ENCODE peak calls at places on chromosomes 16 and 17, in nine cellular contexts. H, J, G, L, U, N, S, Q and F are unnamed samples.

GRCh38 chr16:28873543-28874201 is 4.6 kb upstream of the ATP2A1 start:
- DNase-seq in H (no peak), J (peak), G (no peak), L (no peak), U (peak), N (peak), S (peak), Q (no peak), F (no peak)

GRCh38 chr16:84117482-84117843 is 721 bp upstream of the MBTPS1 start:
- DNase-seq in H (no peak), J (no peak), G (no peak), L (no peak), U (peak), N (peak), S (no peak), Q (no peak), F (no peak)

GRCh38 chr17:80956321-80957190 is 35.1 kb upstream of the CHMP6 start:
- DNase-seq in H (no peak), J (no peak), G (no peak), L (no peak), U (no peak), N (no peak), S (no peak), Q (no peak), F (peak)

GRCh38 chr16:4339909-4340308 is 11.2 kb downstream of the PAM16 start:
- DNase-seq in H (no peak), J (no peak), G (no peak), L (no peak), U (no peak), N (no peak), S (no peak), Q (no peak), F (no peak)

GRCh38 chr17:2125013-2125535 is 70.2 kb downstream of the HIC1 start:
- DNase-seq in H (no peak), J (no peak), G (no peak), L (no peak), U (no peak), N (no peak), S (no peak), Q (no peak), F (no peak)

GRCh38 chr17:62616993-62617893 is 10.2 kb upstream of the MRC2 start:
- DNase-seq in H (no peak), J (no peak), G (no peak), L (no peak), U (no peak), N (no peak), S (no peak), Q (no peak), F (no peak)

GRCh38 chr16:88558457-88559442 is 11.5 kb upstream of the ZC3H18 start:
- DNase-seq in H (peak), J (no peak), G (peak), L (peak), U (no peak), N (no peak), S (peak), Q (no peak), F (peak)

GRCh38 chr16:21069986-21070385 is 80.7 kb downstream of the DNAH3 start:
- DNase-seq in H (no peak), J (no peak), G (no peak), L (no peak), U (no peak), N (no peak), S (no peak), Q (no peak), F (no peak)

GRCh38 chr17:69348441-69348840 is 21.5 kb upstream of the ABCA5 start:
- DNase-seq in H (no peak), J (no peak), G (no peak), L (no peak), U (no peak), N (no peak), S (no peak), Q (no peak), F (no peak)

GRCh38 chr16:68402748-68403040 is 45.6 kb downstream of the SMPD3 start:
- DNase-seq in H (no peak), J (no peak), G (no peak), L (no peak), U (no peak), N (no peak), S (no peak), Q (no peak), F (no peak)

GRCh38 chr17:2883544-2884203 is 87.4 kb downstream of the RAP1GAP2 start:
- DNase-seq in H (no peak), J (no peak), G (no peak), L (peak), U (no peak), N (no peak), S (peak), Q (no peak), F (no peak)

GRCh38 chr16:88286301-88286923 is 96.3 kb upstream of the ZNF469 start:
- DNase-seq in H (no peak), J (no peak), G (no peak), L (no peak), U (no peak), N (no peak), S (no peak), Q (no peak), F (no peak)

GRCh38 chr16:28003923-28004322 is 59.6 kb downstream of the GSG1L start:
- DNase-seq in H (no peak), J (no peak), G (no peak), L (no peak), U (no peak), N (no peak), S (no peak), Q (no peak), F (no peak)

GRCh38 chr17:66711403-66711802 is 123.5 kb upstream of the CACNG5 start:
- DNase-seq in H (no peak), J (no peak), G (no peak), L (no peak), U (no peak), N (no peak), S (no peak), Q (no peak), F (no peak)

GRCh38 chr17:36761203-36761945 is 160.0 kb downstream of the MRM1 start:
- DNase-seq in H (no peak), J (no peak), G (no peak), L (no peak), U (no peak), N (no peak), S (no peak), Q (no peak), F (no peak)

GRCh38 chr16:31201511-31202401 is 804 bp downstream of the PYCARD start:
- DNase-seq in H (no peak), J (no peak), G (no peak), L (no peak), U (no peak), N (no peak), S (peak), Q (no peak), F (no peak)

GRCh38 chr17:7897773-7898172 is 9.2 kb downstream of the CHD3 start:
- DNase-seq in H (no peak), J (peak), G (peak), L (peak), U (no peak), N (no peak), S (peak), Q (no peak), F (no peak)

GRCh38 chr17:4516740-4517139 is 18.1 kb downstream of the SPNS2 start:
- DNase-seq in H (no peak), J (no peak), G (no peak), L (no peak), U (no peak), N (no peak), S (no peak), Q (no peak), F (no peak)

GRCh38 chr16:28925386-28926228 is 569 bp upstream of the RABEP2 start:
- DNase-seq in H (no peak), J (peak), G (peak), L (peak), U (peak), N (peak), S (peak), Q (peak), F (peak)

GRCh38 chr17:38705803-38706624 is 941 bp downstream of the MLLT6 start:
- DNase-seq in H (no peak), J (no peak), G (peak), L (no peak), U (no peak), N (no peak), S (peak), Q (no peak), F (peak)

GRCh38 chr17:41486809-41487530 is 2.7 kb downstream of the KRT36 start:
- DNase-seq in H (no peak), J (no peak), G (no peak), L (no peak), U (no peak), N (peak), S (no peak), Q (no peak), F (no peak)

GRCh38 chr17:80361495-80362220 is 53.3 kb upstream of the ENDOV start:
- DNase-seq in H (no peak), J (no peak), G (no peak), L (no peak), U (no peak), N (no peak), S (peak), Q (no peak), F (peak)

GRCh38 chr17:27303734-27304133 is 9.8 kb downstream of the WSB1 start:
- DNase-seq in H (no peak), J (no peak), G (no peak), L (no peak), U (no peak), N (no peak), S (no peak), Q (no peak), F (no peak)

GRCh38 chr17:66829386-66829864 is 5.5 kb upstream of the CACNG5 start:
- DNase-seq in H (peak), J (no peak), G (peak), L (peak), U (peak), N (no peak), S (peak), Q (peak), F (peak)